ENCODE peak calls at places on chromosomes 7 and 10, in eight cellular contexts. M is cardiac muscle cell, U is lower lobe of right lung, X is H9, Q is uterus, E is upper lobe of right lung, W is heart left ventricle, S is OCI-LY7. D is an unnamed sample. For H3K4me1, the result is how much of the 10 kb centered on the place peaks cover.

GRCh38 chr7:132390705-132391104 is 185.6 kb downstream of the PLXNA4 start:
- DNase-seq in U (no peak), Q (no peak), X (no peak), M (peak), S (no peak), W (no peak), E (no peak), D (no peak)

GRCh38 chr7:157002819-157003421 is 7.5 kb downstream of the MNX1 start:
- DNase-seq in S (no peak), X (peak), Q (no peak), M (no peak), W (no peak), E (peak), U (no peak), D (no peak)

GRCh38 chr7:132441935-132442334 is 134.3 kb downstream of the PLXNA4 start:
- DNase-seq in Q (no peak), M (no peak), E (no peak), X (no peak), U (no peak), S (no peak), W (no peak), D (no peak)

GRCh38 chr10:91190876-91191580 is 29.4 kb upstream of the PCGF5 start:
- DNase-seq in S (no peak), U (no peak), X (no peak), E (no peak), W (no peak), M (peak), Q (no peak), D (no peak)

GRCh38 chr7:74478671-74479065 is 25.0 kb downstream of the GTF2IRD1 start:
- DNase-seq in M (peak), W (no peak), U (no peak), Q (no peak), S (no peak), E (no peak), X (no peak), D (no peak)

GRCh38 chr7:28572321-28573058 is 160.2 kb downstream of the CREB5 start:
- DNase-seq in W (no peak), Q (no peak), S (peak), M (no peak), X (no peak), U (no peak), E (no peak), D (no peak)

GRCh38 chr10:124717911-124718734 is 26.1 kb downstream of the FAM53B start:
- DNase-seq in X (no peak), Q (peak), U (no peak), W (no peak), M (no peak), E (peak), S (no peak), D (peak)

GRCh38 chr7:102425639-102426267 is 7.6 kb upstream of the ORAI2 start:
- DNase-seq in S (peak), W (peak), U (peak), M (no peak), X (peak), Q (no peak), E (peak), D (peak)

GRCh38 chr7:25545125-25546008 is 317.1 kb upstream of the NPVF start:
- DNase-seq in E (no peak), W (no peak), M (no peak), U (no peak), X (no peak), S (no peak), Q (peak), D (no peak)

GRCh38 chr7:124457841-124458240 is 307.8 kb downstream of the GPR37 start:
- DNase-seq in U (no peak), M (no peak), X (no peak), S (no peak), Q (no peak), W (no peak), E (no peak), D (no peak)

GRCh38 chr10:113680172-113681111 is 730 bp downstream of the CASP7 start:
- DNase-seq in E (peak), X (no peak), U (peak), W (peak), S (peak), Q (peak), M (peak), D (peak)

GRCh38 chr7:50807026-50807730 is 24.5 kb upstream of the GRB10 start:
- DNase-seq in W (no peak), U (no peak), E (no peak), S (no peak), M (no peak), X (no peak), Q (no peak), D (peak)

GRCh38 chr10:112336556-112337201 is 37.2 kb upstream of the ACSL5 start:
- DNase-seq in S (no peak), M (no peak), U (no peak), Q (no peak), W (no peak), X (no peak), E (no peak), D (no peak)

GRCh38 chr7:26449175-26450165 is 157.8 kb downstream of the SNX10 start:
- DNase-seq in W (no peak), E (no peak), M (peak), X (no peak), Q (no peak), U (no peak), S (no peak), D (no peak)

GRCh38 chr10:73439605-73440298 is 6.4 kb upstream of the MSS51 start:
- DNase-seq in Q (no peak), U (no peak), W (no peak), X (no peak), E (no peak), M (peak), S (no peak), D (no peak)

GRCh38 chr10:61662794-61663259 is at the start of gene CABCOCO1:
- DNase-seq in X (peak), W (peak), Q (peak), S (no peak), E (peak), M (peak), U (peak), D (peak)

GRCh38 chr7:80918909-80919721 is at the start of gene SEMA3C:
- DNase-seq in X (peak), E (peak), U (peak), Q (peak), W (peak), S (no peak), M (peak), D (peak)

GRCh38 chr10:26879744-26880143 is 19.0 kb upstream of the ABI1 start:
- DNase-seq in E (peak), X (no peak), S (peak), Q (no peak), M (no peak), W (no peak), U (peak), D (peak)

GRCh38 chr10:129968937-129969527 is 5.0 kb upstream of the EBF3 start:
- DNase-seq in X (peak), U (peak), Q (no peak), S (no peak), W (no peak), M (peak), E (no peak), D (no peak)

GRCh38 chr7:136869991-136870798 is 1.7 kb downstream of the CHRM2 start:
- DNase-seq in S (no peak), U (peak), M (peak), W (peak), E (peak), X (peak), Q (no peak), D (peak)

GRCh38 chr10:124748206-124748605 is 4.0 kb upstream of the FAM53B start:
- DNase-seq in S (no peak), X (no peak), M (no peak), E (no peak), U (no peak), Q (no peak), W (no peak), D (no peak)

GRCh38 chr7:155108144-155108901 is 38.2 kb downstream of the HTR5A start:
- DNase-seq in Q (no peak), E (no peak), M (no peak), X (no peak), U (no peak), S (no peak), W (no peak), D (no peak)

GRCh38 chr10:35306852-35307251 is 29.5 kb upstream of the CCNY start:
- DNase-seq in M (peak), Q (no peak), E (peak), S (no peak), U (peak), W (no peak), X (no peak), D (no peak)

GRCh38 chr7:20786421-20786778 is 286 bp downstream of the SP8 start:
- DNase-seq in W (no peak), U (no peak), M (no peak), Q (no peak), X (no peak), S (no peak), E (no peak), D (peak)

GRCh38 chr10:68537796-68538195 is 10.5 kb upstream of the SLC25A16 start:
- DNase-seq in Q (no peak), W (no peak), U (no peak), S (no peak), X (no peak), M (no peak), E (no peak), D (no peak)

GRCh38 chr10:11108356-11108755 is 90.7 kb downstream of the CELF2 start:
- DNase-seq in X (no peak), E (no peak), M (no peak), S (no peak), Q (no peak), U (no peak), W (no peak), D (no peak)

GRCh38 chr7:157406971-157407370 is 70.2 kb downstream of the DNAJB6 start:
- DNase-seq in W (no peak), U (no peak), X (no peak), E (peak), Q (no peak), S (no peak), M (no peak), D (no peak)

GRCh38 chr7:106370542-106370941 is 85.8 kb upstream of the NAMPT start:
- DNase-seq in Q (no peak), W (no peak), X (no peak), S (no peak), E (no peak), M (no peak), U (no peak), D (no peak)

GRCh38 chr7:49980414-49980813 is 112.6 kb downstream of the ZPBP start:
- DNase-seq in U (no peak), Q (no peak), E (no peak), W (no peak), X (no peak), M (no peak), S (peak), D (no peak)

GRCh38 chr10:1992930-1993329 is 255.6 kb upstream of the ADARB2 start:
- DNase-seq in S (no peak), Q (no peak), M (no peak), W (no peak), X (no peak), U (no peak), E (no peak), D (no peak)
- TF ChIP-seq CTCF in S (no peak), Q (no peak), M (no peak), W (no peak), X (no peak), U (no peak), E (no peak), D (no peak)

GRCh38 chr10:79075418-79075817 is 6.7 kb downstream of the ZMIZ1 start:
- DNase-seq in W (no peak), Q (no peak), X (no peak), S (no peak), E (no peak), M (no peak), U (no peak), D (no peak)
- H3K4me1 ChIP-seq in W (half or more), Q (under half), X (under half), S (under half), E (half or more), M (half or more), U (half or more), D (half or more)

GRCh38 chr7:83426325-83426724 is 222.6 kb downstream of the SEMA3E start:
- DNase-seq in U (no peak), X (no peak), W (no peak), S (no peak), Q (no peak), E (no peak), M (no peak), D (no peak)
- TF ChIP-seq CTCF in U (no peak), X (peak), W (no peak), S (no peak), Q (no peak), E (no peak), M (no peak), D (no peak)

DNA sequence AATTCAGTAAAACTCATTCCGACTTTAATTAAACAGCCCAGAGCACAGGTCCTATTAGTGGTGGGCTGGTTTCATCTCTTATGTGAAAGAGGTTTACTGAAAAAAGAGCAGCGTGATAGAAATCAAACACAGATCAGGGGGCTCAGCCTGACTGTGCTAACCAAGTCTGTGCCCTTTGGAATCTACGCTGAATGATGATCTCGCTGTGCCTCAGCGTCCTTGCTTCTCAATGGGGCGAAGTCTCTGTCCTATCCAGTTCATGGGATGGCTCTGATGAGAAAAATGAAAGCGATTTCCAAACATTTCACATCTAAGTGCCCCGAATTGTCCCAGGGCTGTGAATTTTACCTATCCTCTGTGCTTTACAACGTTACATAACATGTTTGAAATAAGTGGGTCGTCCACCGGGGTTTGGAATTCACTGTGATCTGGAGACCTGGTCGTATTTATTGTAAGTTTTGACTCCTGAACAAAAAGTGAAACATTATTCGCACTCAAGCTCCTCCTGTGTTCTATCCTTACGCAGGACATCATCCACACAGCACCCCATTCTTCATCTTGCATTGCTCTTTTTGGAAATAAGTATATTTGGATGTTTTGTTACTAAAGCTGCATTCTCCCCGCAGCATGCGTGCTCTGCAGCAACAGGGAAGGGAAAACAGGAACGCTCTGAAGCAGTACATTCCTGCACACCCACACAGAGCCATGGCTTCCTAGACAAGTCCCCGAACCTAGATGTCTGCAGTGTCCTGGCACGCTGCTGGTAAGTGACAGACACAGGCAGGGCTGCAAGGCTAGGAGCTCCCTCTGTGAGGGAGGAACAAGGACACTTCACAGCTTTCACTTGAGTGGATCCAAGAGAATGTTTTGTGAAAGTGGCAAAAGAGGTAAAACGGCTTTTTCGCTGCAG is 83.5 kb downstream of the SLC37A3 start:
- DNase-seq in U (no peak), Q (no peak), X (no peak), E (no peak), S (no peak), W (no peak), M (no peak), D (peak)
- H3K4me1 ChIP-seq in U (under half), Q (under half), X (under half), E (under half), S (under half), W (under half), M (under half), D (half or more)

DNA sequence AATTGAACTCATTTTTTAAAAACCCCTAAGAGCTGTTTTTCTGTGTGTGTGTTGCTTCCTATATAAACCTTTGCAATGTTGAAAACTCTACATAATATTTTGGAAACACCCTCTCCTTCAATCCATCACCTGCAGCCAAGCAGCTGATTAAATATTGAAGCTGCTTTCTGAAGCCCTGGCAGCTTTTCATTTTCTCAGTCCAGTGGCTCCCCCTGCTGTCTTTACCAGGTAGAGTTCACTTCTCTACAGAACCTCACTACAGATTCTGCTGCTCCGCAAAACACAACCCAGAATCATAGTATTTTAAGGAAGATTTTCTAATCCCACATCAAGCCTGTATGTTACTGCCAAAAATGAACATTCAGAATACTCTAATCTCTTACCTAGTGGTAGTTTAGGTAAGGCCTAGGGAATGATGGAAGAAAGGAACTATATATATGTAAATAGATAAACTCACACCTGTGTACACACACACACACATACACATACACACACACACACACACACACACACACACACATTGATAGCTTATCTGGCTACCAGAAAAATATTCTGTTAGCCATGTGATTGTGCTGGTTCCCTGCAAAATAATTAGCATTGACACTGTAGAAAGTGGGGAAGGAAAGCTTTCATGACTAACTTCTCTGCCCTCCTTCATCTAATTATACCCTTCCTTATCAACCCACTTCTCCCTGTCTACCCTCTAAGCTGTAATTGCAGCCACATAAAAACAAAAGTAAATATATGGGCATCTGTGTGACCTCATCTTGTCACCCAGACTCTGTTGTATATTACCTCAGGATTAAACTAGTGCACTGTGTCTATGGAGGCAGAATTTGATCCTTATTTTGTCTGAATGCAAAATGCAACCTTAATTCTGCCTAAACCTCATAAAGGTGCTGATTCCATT is 229.5 kb upstream of the FZD1 start:
- DNase-seq in S (peak), Q (peak), E (no peak), W (peak), M (peak), X (peak), U (no peak), D (no peak)
- TF ChIP-seq CTCF in S (peak), Q (peak), E (peak), W (peak), M (peak), X (peak), U (peak), D (peak)

D was measured in left lung.